ENCODE peak calls at places on chromosomes 13 and 19, in ten cellular contexts. One of them, this sample, is unnamed. For H3K4me1, the result is how much of the 10 kb centered on the place peaks cover.

GRCh38 chr19:49807174-49807830 is 5.8 kb downstream of the FUZ start:
- DNase-seq in tibial nerve: no peak
- DNase-seq in ascending aorta: peak
- DNase-seq in pancreas: no peak
- DNase-seq in astrocyte: no peak
- DNase-seq in uterus: no peak
- DNase-seq in CD4-positive, alpha-beta memory T cell: no peak
- DNase-seq in OCI-LY7: no peak
- DNase-seq in kidney: peak
- DNase-seq in psoas muscle: no peak
- DNase-seq in this sample: peak

GRCh38 chr13:45206340-45206739 is 5.5 kb upstream of the KCTD4 start:
- DNase-seq in uterus: no peak
- DNase-seq in astrocyte: peak
- DNase-seq in kidney: no peak
- DNase-seq in pancreas: no peak
- DNase-seq in CD4-positive, alpha-beta memory T cell: no peak
- DNase-seq in tibial nerve: no peak
- DNase-seq in ascending aorta: no peak
- DNase-seq in psoas muscle: no peak
- DNase-seq in OCI-LY7: no peak
- DNase-seq in this sample: peak

GRCh38 chr13:84574851-84575250 is 692.6 kb upstream of the SLITRK1 start:
- DNase-seq in uterus: no peak
- DNase-seq in kidney: no peak
- DNase-seq in psoas muscle: no peak
- DNase-seq in pancreas: no peak
- DNase-seq in ascending aorta: no peak
- DNase-seq in CD4-positive, alpha-beta memory T cell: no peak
- DNase-seq in tibial nerve: no peak
- DNase-seq in astrocyte: peak
- DNase-seq in OCI-LY7: no peak
- DNase-seq in this sample: no peak

GRCh38 chr19:31675187-31675913 is 326.1 kb upstream of the TSHZ3 start:
- DNase-seq in tibial nerve: no peak
- DNase-seq in pancreas: no peak
- DNase-seq in kidney: no peak
- DNase-seq in OCI-LY7: no peak
- DNase-seq in uterus: no peak
- DNase-seq in astrocyte: peak
- DNase-seq in CD4-positive, alpha-beta memory T cell: no peak
- DNase-seq in psoas muscle: no peak
- DNase-seq in ascending aorta: no peak
- DNase-seq in this sample: no peak

GRCh38 chr19:52963229-52963760 is 614 bp upstream of the ZNF816 start:
- DNase-seq in OCI-LY7: no peak
- DNase-seq in tibial nerve: no peak
- DNase-seq in pancreas: no peak
- DNase-seq in psoas muscle: no peak
- DNase-seq in CD4-positive, alpha-beta memory T cell: no peak
- DNase-seq in kidney: peak
- DNase-seq in ascending aorta: no peak
- DNase-seq in uterus: no peak
- DNase-seq in astrocyte: no peak
- DNase-seq in this sample: peak

GRCh38 chr19:34298891-34299510 is 44.6 kb downstream of the GARRE1 start:
- DNase-seq in pancreas: no peak
- DNase-seq in CD4-positive, alpha-beta memory T cell: no peak
- DNase-seq in ascending aorta: no peak
- DNase-seq in tibial nerve: no peak
- DNase-seq in astrocyte: no peak
- DNase-seq in OCI-LY7: no peak
- DNase-seq in psoas muscle: no peak
- DNase-seq in kidney: no peak
- DNase-seq in uterus: no peak
- DNase-seq in this sample: no peak

GRCh38 chr19:35024095-35024494 is 6.2 kb upstream of the SCN1B start:
- DNase-seq in tibial nerve: no peak
- DNase-seq in OCI-LY7: no peak
- DNase-seq in CD4-positive, alpha-beta memory T cell: no peak
- DNase-seq in psoas muscle: no peak
- DNase-seq in ascending aorta: no peak
- DNase-seq in astrocyte: no peak
- DNase-seq in uterus: no peak
- DNase-seq in kidney: peak
- DNase-seq in pancreas: no peak
- DNase-seq in this sample: no peak

GRCh38 chr13:54799621-54800226 is 1771.1 kb downstream of the OLFM4 start:
- DNase-seq in tibial nerve: no peak
- DNase-seq in psoas muscle: no peak
- DNase-seq in astrocyte: no peak
- DNase-seq in kidney: peak
- DNase-seq in CD4-positive, alpha-beta memory T cell: no peak
- DNase-seq in pancreas: no peak
- DNase-seq in OCI-LY7: no peak
- DNase-seq in ascending aorta: no peak
- DNase-seq in uterus: no peak
- DNase-seq in this sample: no peak

GRCh38 chr19:54518844-54519243 is 16.2 kb downstream of the LAIR2 start:
- DNase-seq in OCI-LY7: no peak
- DNase-seq in ascending aorta: no peak
- DNase-seq in tibial nerve: no peak
- DNase-seq in psoas muscle: no peak
- DNase-seq in CD4-positive, alpha-beta memory T cell: no peak
- DNase-seq in uterus: no peak
- DNase-seq in pancreas: no peak
- DNase-seq in kidney: no peak
- DNase-seq in astrocyte: no peak
- DNase-seq in this sample: no peak

GRCh38 chr13:59111711-59112110 is 1052.0 kb downstream of the DIAPH3 start:
- DNase-seq in kidney: no peak
- DNase-seq in tibial nerve: no peak
- DNase-seq in ascending aorta: no peak
- DNase-seq in psoas muscle: no peak
- DNase-seq in CD4-positive, alpha-beta memory T cell: no peak
- DNase-seq in uterus: no peak
- DNase-seq in OCI-LY7: no peak
- DNase-seq in pancreas: no peak
- DNase-seq in astrocyte: peak
- DNase-seq in this sample: peak

GRCh38 chr13:80362488-80362887 is 21.6 kb upstream of the SPRY2 start:
- DNase-seq in OCI-LY7: no peak
- DNase-seq in CD4-positive, alpha-beta memory T cell: no peak
- DNase-seq in kidney: no peak
- DNase-seq in psoas muscle: no peak
- DNase-seq in astrocyte: no peak
- DNase-seq in pancreas: no peak
- DNase-seq in uterus: no peak
- DNase-seq in ascending aorta: no peak
- DNase-seq in tibial nerve: no peak
- DNase-seq in this sample: no peak
- H3K4me1 ChIP-seq in OCI-LY7: under half
- H3K4me1 ChIP-seq in CD4-positive, alpha-beta memory T cell: under half
- H3K4me1 ChIP-seq in kidney: under half
- H3K4me1 ChIP-seq in psoas muscle: under half
- H3K4me1 ChIP-seq in astrocyte: under half
- H3K4me1 ChIP-seq in pancreas: under half
- H3K4me1 ChIP-seq in uterus: under half
- H3K4me1 ChIP-seq in ascending aorta: under half
- H3K4me1 ChIP-seq in tibial nerve: under half
- H3K4me1 ChIP-seq in this sample: under half

GRCh38 chr13:113546571-113547247 is 37.8 kb upstream of the TFDP1 start:
- DNase-seq in OCI-LY7: no peak
- DNase-seq in tibial nerve: peak
- DNase-seq in kidney: peak
- DNase-seq in CD4-positive, alpha-beta memory T cell: no peak
- DNase-seq in uterus: peak
- DNase-seq in psoas muscle: peak
- DNase-seq in pancreas: no peak
- DNase-seq in astrocyte: no peak
- DNase-seq in ascending aorta: peak
- DNase-seq in this sample: peak
- H3K4me1 ChIP-seq in OCI-LY7: under half
- H3K4me1 ChIP-seq in tibial nerve: under half
- H3K4me1 ChIP-seq in kidney: under half
- H3K4me1 ChIP-seq in CD4-positive, alpha-beta memory T cell: under half
- H3K4me1 ChIP-seq in uterus: under half
- H3K4me1 ChIP-seq in psoas muscle: under half
- H3K4me1 ChIP-seq in pancreas: under half
- H3K4me1 ChIP-seq in astrocyte: under half
- H3K4me1 ChIP-seq in ascending aorta: under half
- H3K4me1 ChIP-seq in this sample: under half

DNA sequence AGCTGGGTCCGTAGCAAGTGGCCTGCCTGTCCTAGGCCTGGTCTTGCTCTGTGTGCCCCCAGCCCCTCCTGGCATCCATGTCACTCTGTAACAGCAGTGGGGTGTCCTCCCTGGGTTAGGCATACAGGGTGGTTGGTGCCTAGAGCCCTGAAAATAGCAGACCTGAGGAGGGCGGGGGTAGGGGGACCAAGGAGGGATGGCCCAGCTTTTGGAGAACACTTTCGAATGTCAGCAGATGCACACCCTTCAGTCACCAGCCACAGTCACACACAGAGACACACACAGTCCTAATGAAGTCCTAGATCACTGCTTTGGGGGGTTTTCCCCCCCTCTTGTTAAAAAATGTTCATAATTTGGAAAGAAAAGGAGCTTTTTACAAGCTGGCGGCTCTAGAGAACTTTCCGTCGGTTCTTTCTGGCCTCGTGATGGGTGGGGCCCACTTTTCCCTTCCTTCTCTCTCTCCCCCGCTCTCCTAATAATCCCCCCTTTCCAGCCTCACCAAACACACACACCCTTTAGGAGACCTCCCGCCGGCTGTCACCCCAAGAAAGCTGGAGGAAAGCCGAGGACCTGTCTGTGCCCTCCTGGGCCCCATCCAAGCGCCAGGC is 47.9 kb downstream of the LYL1 start:
- DNase-seq in uterus: no peak
- DNase-seq in tibial nerve: peak
- DNase-seq in psoas muscle: no peak
- DNase-seq in astrocyte: no peak
- DNase-seq in ascending aorta: no peak
- DNase-seq in OCI-LY7: no peak
- DNase-seq in kidney: no peak
- DNase-seq in CD4-positive, alpha-beta memory T cell: no peak
- DNase-seq in pancreas: no peak
- DNase-seq in this sample: no peak
- H3K4me1 ChIP-seq in uterus: under half
- H3K4me1 ChIP-seq in tibial nerve: half or more
- H3K4me1 ChIP-seq in psoas muscle: half or more
- H3K4me1 ChIP-seq in astrocyte: half or more
- H3K4me1 ChIP-seq in ascending aorta: half or more
- H3K4me1 ChIP-seq in OCI-LY7: under half
- H3K4me1 ChIP-seq in kidney: under half
- H3K4me1 ChIP-seq in CD4-positive, alpha-beta memory T cell: under half
- H3K4me1 ChIP-seq in pancreas: under half
- H3K4me1 ChIP-seq in this sample: half or more

DNA sequence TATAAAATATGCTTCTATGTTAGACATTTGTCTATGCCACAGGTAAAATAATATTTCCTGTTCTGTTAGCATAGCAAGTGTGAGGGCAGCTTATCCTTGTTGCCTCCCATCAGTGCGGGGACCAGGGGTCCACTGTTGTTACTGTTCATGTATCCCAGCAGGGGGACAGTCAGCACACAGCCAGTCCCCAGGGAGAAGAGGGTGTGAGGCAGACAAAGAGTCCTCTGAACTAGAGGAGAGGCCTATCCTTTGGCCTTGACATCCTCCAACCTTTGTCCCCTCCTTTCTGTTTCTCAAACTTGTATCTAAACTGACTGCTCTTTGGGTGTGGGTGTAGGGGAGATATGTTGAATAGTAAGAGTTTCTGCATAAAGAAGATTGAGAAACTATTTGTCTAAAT is 2.9 kb upstream of the GPR18 start:
- DNase-seq in kidney: no peak
- DNase-seq in pancreas: no peak
- DNase-seq in CD4-positive, alpha-beta memory T cell: no peak
- DNase-seq in ascending aorta: no peak
- DNase-seq in psoas muscle: no peak
- DNase-seq in astrocyte: no peak
- DNase-seq in uterus: no peak
- DNase-seq in OCI-LY7: peak
- DNase-seq in tibial nerve: no peak
- DNase-seq in this sample: no peak
- H3K4me1 ChIP-seq in kidney: under half
- H3K4me1 ChIP-seq in pancreas: under half
- H3K4me1 ChIP-seq in CD4-positive, alpha-beta memory T cell: half or more
- H3K4me1 ChIP-seq in ascending aorta: under half
- H3K4me1 ChIP-seq in psoas muscle: half or more
- H3K4me1 ChIP-seq in astrocyte: under half
- H3K4me1 ChIP-seq in uterus: under half
- H3K4me1 ChIP-seq in OCI-LY7: half or more
- H3K4me1 ChIP-seq in tibial nerve: under half
- H3K4me1 ChIP-seq in this sample: under half

GRCh38 chr19:6721773-6722172 is 1.3 kb upstream of the C3 start:
- DNase-seq in astrocyte: no peak
- DNase-seq in psoas muscle: peak
- DNase-seq in ascending aorta: no peak
- DNase-seq in uterus: no peak
- DNase-seq in OCI-LY7: peak
- DNase-seq in tibial nerve: no peak
- DNase-seq in pancreas: no peak
- DNase-seq in CD4-positive, alpha-beta memory T cell: no peak
- DNase-seq in kidney: no peak
- DNase-seq in this sample: peak

GRCh38 chr19:6721113-6721474 is 644 bp upstream of the C3 start:
- DNase-seq in tibial nerve: no peak
- DNase-seq in psoas muscle: no peak
- DNase-seq in kidney: no peak
- DNase-seq in astrocyte: no peak
- DNase-seq in OCI-LY7: no peak
- DNase-seq in ascending aorta: no peak
- DNase-seq in pancreas: no peak
- DNase-seq in CD4-positive, alpha-beta memory T cell: no peak
- DNase-seq in uterus: no peak
- DNase-seq in this sample: peak

GRCh38 chr19:6719992-6720368 is 470 bp downstream of the C3 start:
- DNase-seq in kidney: no peak
- DNase-seq in astrocyte: no peak
- DNase-seq in tibial nerve: no peak
- DNase-seq in psoas muscle: no peak
- DNase-seq in uterus: no peak
- DNase-seq in ascending aorta: no peak
- DNase-seq in pancreas: no peak
- DNase-seq in OCI-LY7: no peak
- DNase-seq in CD4-positive, alpha-beta memory T cell: no peak
- DNase-seq in this sample: peak

GRCh38 chr19:6719540-6719861 is 949 bp downstream of the C3 start:
- DNase-seq in OCI-LY7: no peak
- DNase-seq in tibial nerve: no peak
- DNase-seq in astrocyte: no peak
- DNase-seq in uterus: no peak
- DNase-seq in CD4-positive, alpha-beta memory T cell: no peak
- DNase-seq in kidney: no peak
- DNase-seq in pancreas: no peak
- DNase-seq in psoas muscle: no peak
- DNase-seq in ascending aorta: no peak
- DNase-seq in this sample: peak

GRCh38 chr19:6720369-6721112 is at the start of gene C3:
- DNase-seq in psoas muscle: peak
- DNase-seq in CD4-positive, alpha-beta memory T cell: no peak
- DNase-seq in pancreas: peak
- DNase-seq in kidney: peak
- DNase-seq in ascending aorta: peak
- DNase-seq in astrocyte: no peak
- DNase-seq in OCI-LY7: no peak
- DNase-seq in uterus: peak
- DNase-seq in tibial nerve: peak
- DNase-seq in this sample: peak
- H3K4me1 ChIP-seq in psoas muscle: under half
- H3K4me1 ChIP-seq in CD4-positive, alpha-beta memory T cell: under half
- H3K4me1 ChIP-seq in pancreas: under half
- H3K4me1 ChIP-seq in kidney: under half
- H3K4me1 ChIP-seq in ascending aorta: under half
- H3K4me1 ChIP-seq in astrocyte: under half
- H3K4me1 ChIP-seq in OCI-LY7: half or more
- H3K4me1 ChIP-seq in uterus: under half
- H3K4me1 ChIP-seq in tibial nerve: under half
- H3K4me1 ChIP-seq in this sample: under half

This sample was measured in osteoblast.